ENCODE peak calls at places on chromosomes 6 and 20, in six cellular contexts. Y is progenitor cell of endocrine pancreas; B is B cell; X is neural progenitor cell; L is left ventricle myocardium inferior; O is activated CD8-positive, alpha-beta T cell treated with anti-CD3 and anti-CD28 coated beads for 36 hours. J is an unnamed sample.

GRCh38 chr6:16964553-16965499 is 137.0 kb upstream of the STMND1 start:
- DNase-seq in O (peak; percentile 82), Y (peak; percentile 67), B (no peak), X (peak; percentile 87), L (peak; percentile 68), J (peak; percentile 66)

GRCh38 chr6:167244991-167245390 is 46.1 kb upstream of the UNC93A start:
- DNase-seq in L (no peak), Y (no peak), O (no peak), B (no peak), X (no peak), J (no peak)

GRCh38 chr6:70709826-70710225 is 42.1 kb downstream of the SMAP1 start:
- DNase-seq in B (no peak), Y (no peak), L (no peak), X (no peak), O (no peak), J (peak; percentile 25)

GRCh38 chr20:13348301-13349239 is 127.5 kb downstream of the ISM1 start:
- DNase-seq in X (no peak), B (no peak), Y (no peak), O (no peak), L (no peak), J (no peak)

GRCh38 chr6:44560458-44561061 is 173.1 kb downstream of the CDC5L start:
- DNase-seq in X (no peak), B (peak; percentile 2), Y (no peak), O (no peak), L (no peak), J (no peak)

GRCh38 chr6:116371384-116372209 is 850 bp downstream of the DSE start:
- DNase-seq in B (no peak), L (peak; percentile 73), Y (peak; percentile 58), X (peak; percentile 91), O (peak; percentile 34), J (peak; percentile 69)

GRCh38 chr20:58328836-58329235 is 19.3 kb downstream of the RAB22A start:
- DNase-seq in O (no peak), X (no peak), Y (no peak), B (no peak), L (no peak), J (no peak)

GRCh38 chr6:151060096-151060741 is 179.5 kb upstream of the AKAP12 start:
- DNase-seq in X (no peak), O (no peak), Y (no peak), B (no peak), L (no peak), J (no peak)

GRCh38 chr6:9523462-9523861 is 891.4 kb downstream of the TFAP2A start:
- DNase-seq in Y (no peak), L (no peak), X (no peak), O (no peak), B (no peak), J (no peak)

GRCh38 chr6:107122748-107123147 is 7.4 kb upstream of the BEND3 start:
- DNase-seq in Y (no peak), B (no peak), L (no peak), X (no peak), O (no peak), J (no peak)

DNA sequence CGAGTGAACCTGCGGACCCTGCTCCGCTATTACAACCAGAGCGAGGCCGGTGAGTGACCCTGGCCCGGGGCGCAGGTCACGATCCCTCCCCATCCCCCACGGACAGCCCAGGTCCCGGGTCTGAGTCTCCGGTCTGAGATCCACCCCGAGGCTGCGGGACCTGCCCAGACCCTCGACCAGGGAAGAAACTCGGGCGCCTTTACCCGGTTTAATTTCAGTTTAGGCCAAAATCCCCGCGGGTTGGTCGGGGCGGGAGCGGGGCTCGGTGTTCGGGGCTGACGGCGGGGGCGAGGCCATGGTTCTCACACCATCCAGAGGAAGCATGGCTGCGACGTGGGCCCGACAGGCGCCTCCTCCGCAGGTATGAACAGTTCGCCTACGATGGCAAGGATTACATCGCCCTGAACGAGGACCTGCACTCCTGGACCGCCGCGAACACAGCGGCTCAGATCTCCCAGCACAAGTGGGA is 46.9 kb upstream of the TRIM26 start:
- DNase-seq in O (peak; percentile 64), B (no peak), Y (peak; percentile 10), L (no peak), X (no peak), J (no peak)
- TF ChIP-seq CTCF in O (no peak), B (no peak), Y (no peak), L (no peak), X (no peak), J (no peak)

DNA sequence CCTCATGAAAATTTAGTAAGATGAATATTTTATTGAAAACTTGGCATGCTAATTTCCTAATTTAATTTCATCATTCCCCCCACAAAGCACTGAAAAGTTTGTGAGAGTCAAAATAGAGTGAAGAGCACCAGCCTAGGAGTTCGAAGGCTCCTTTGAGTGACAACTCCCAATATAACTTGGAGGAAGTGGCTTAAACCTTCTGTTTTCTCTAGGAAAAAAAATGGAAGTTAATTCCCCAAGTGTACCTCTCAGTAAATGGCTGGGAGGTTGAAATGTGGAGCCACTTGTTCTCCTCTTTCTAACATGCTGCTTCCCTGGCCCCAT is 107.3 kb downstream of the MAP3K7 start:
- DNase-seq in X (no peak), B (no peak), O (no peak), Y (no peak), L (no peak), J (no peak)
- TF ChIP-seq CTCF in X (no peak), B (peak; percentile 51), O (peak; percentile 41), Y (no peak), L (no peak), J (no peak)

DNA sequence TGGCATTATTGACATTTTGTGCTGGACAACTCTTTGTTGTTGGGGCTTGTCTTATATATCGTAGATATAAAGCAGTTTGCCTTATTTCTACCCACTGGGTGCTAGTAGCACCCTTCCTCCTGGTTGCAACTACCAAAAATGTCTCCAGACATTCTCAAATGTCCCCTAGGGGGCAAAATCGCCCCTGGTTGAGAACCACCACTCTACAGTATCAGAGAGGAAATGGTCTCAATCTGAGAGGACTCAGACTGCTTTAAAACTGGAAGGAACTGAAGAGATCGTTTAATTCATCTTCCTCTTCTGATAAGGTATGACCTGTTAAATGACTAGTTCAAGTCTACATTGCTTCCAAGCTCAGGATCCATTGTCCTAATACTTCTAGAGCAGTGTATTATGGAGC is 14.9 kb downstream of the SH3BGRL2 start:
- DNase-seq in X (peak; percentile 31), Y (no peak), B (no peak), O (peak; percentile 39), L (no peak), J (no peak)
- TF ChIP-seq CTCF in X (peak; percentile 51), Y (peak; percentile 33), B (no peak), O (no peak), L (peak; percentile 19), J (peak; percentile 14)

DNA sequence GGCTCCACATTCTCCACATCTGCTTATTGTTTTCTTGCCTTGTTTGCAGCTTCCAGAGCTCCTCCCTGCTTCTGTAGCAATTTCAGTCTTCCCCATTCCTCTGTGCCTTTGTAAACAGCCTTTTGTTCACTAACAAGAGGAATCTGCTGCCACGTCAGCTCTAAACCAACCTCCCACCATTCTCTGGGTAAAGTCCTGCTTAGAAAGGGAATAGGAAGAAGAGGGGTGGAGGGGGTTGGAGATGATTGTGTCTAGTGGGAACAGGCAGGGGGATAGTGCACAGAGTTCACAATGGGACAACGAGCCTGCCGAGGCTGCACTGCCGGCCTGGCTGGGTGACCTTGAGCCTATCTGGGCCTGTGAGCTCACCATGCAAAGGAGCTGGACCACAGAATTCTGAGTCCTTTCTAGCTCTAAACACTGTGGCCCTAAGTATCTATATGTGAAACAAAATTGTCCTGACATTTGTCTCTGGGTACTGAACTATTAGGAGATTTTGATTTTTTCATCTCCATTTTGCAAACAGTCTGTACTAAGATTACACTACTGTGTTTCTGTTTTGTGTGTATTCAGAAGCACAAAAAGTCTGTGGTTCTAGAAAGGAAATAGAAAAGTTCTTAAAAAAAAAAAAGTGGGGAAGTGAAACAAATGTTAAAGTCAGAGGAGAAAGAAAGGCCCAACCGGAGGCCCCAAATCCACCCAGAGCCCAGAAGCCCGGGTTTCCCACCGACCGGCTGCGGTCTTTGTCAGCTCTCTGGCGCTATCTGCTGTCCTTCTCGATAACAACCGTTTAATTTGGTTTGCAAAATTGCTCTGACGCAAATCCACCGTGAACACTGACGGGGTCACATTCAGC is 1.4 kb upstream of the PRND start:
- DNase-seq in L (peak; percentile 68), X (peak; percentile 92), B (peak; percentile 96), O (peak; percentile 86), Y (peak; percentile 47), J (peak; percentile 24)
- TF ChIP-seq CTCF in L (peak; percentile 80), X (peak; percentile 82), B (peak; percentile 83), O (peak; percentile 86), Y (peak; percentile 79), J (peak; percentile 33)

DNA sequence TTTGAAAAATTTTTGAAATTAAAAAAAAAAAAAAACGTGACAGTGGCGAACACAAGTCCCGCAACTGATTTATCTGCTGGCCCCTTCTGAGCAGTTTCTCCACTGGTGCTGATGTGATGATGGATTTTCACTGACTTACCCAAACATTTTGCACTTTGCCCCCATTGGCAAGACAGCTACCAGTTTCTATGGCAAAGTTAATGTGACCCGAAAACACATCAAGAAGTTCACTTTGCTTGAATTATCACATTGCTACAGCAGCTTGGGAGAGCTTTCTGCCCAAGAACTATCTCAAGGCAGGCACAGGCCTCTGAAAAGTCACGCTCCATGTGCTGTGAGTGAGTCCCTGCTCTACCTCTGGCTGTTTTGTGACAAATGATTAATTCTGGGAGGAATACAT is 128.0 kb upstream of the EDN1 start:
- DNase-seq in B (no peak), X (no peak), O (no peak), L (no peak), Y (no peak), J (no peak)
- TF ChIP-seq CTCF in B (no peak), X (no peak), O (no peak), L (no peak), Y (no peak), J (no peak)

GRCh38 chr20:44819936-44820335 is 9.6 kb upstream of the RIMS4 start:
- DNase-seq in O (no peak), X (no peak), B (no peak), Y (no peak), L (no peak), J (no peak)
- TF ChIP-seq CTCF in O (no peak), X (no peak), B (no peak), Y (no peak), L (no peak), J (no peak)

J was measured in Calu3.